ENCODE peak calls at places on chromosomes 3 and 15, in six cellular contexts. One of them, this sample, is unnamed.

GRCh38 chr3:4438296-4438695 is 28.8 kb downstream of the SUMF1 start:
- DNase-seq in NT2/D1: no peak
- DNase-seq in HCT116: no peak
- DNase-seq in HepG2: no peak
- DNase-seq in H1: no peak
- DNase-seq in GM12878: no peak
- DNase-seq in this sample: no peak

GRCh38 chr3:24229468-24230263 is 265.0 kb downstream of the THRB start:
- DNase-seq in NT2/D1: no peak
- DNase-seq in HCT116: no peak
- DNase-seq in HepG2: no peak
- DNase-seq in H1: no peak
- DNase-seq in GM12878: no peak
- DNase-seq in this sample: no peak

GRCh38 chr3:123078101-123078500 is 11.3 kb downstream of the PDIA5 start:
- DNase-seq in NT2/D1: no peak
- DNase-seq in HCT116: no peak
- DNase-seq in HepG2: no peak
- DNase-seq in H1: no peak
- DNase-seq in GM12878: no peak
- DNase-seq in this sample: no peak

GRCh38 chr15:43625086-43625485 is 6.5 kb upstream of the STRC start:
- DNase-seq in NT2/D1: no peak
- DNase-seq in HCT116: no peak
- DNase-seq in HepG2: no peak
- DNase-seq in H1: no peak
- DNase-seq in GM12878: no peak
- DNase-seq in this sample: no peak

GRCh38 chr15:58070801-58071418 is 5.4 kb upstream of the ALDH1A2 start:
- DNase-seq in NT2/D1: peak
- DNase-seq in HCT116: peak
- DNase-seq in HepG2: peak
- DNase-seq in H1: peak
- DNase-seq in GM12878: no peak
- DNase-seq in this sample: peak

GRCh38 chr3:42670670-42671069 is 14.7 kb upstream of the KLHL40 start:
- DNase-seq in NT2/D1: no peak
- DNase-seq in HCT116: no peak
- DNase-seq in HepG2: no peak
- DNase-seq in H1: no peak
- DNase-seq in GM12878: no peak
- DNase-seq in this sample: no peak

GRCh38 chr3:52205727-52206372 is 7.9 kb downstream of the ALAS1 start:
- DNase-seq in NT2/D1: no peak
- DNase-seq in HCT116: no peak
- DNase-seq in HepG2: no peak
- DNase-seq in H1: no peak
- DNase-seq in GM12878: no peak
- DNase-seq in this sample: no peak

GRCh38 chr15:39587910-39588530 is 7.1 kb downstream of the THBS1 start:
- DNase-seq in NT2/D1: no peak
- DNase-seq in HCT116: no peak
- DNase-seq in HepG2: no peak
- DNase-seq in H1: no peak
- DNase-seq in GM12878: no peak
- DNase-seq in this sample: no peak

GRCh38 chr3:129440648-129441190 is 695 bp downstream of the IFT122 start:
- DNase-seq in NT2/D1: no peak
- DNase-seq in HCT116: no peak
- DNase-seq in HepG2: no peak
- DNase-seq in H1: no peak
- DNase-seq in GM12878: no peak
- DNase-seq in this sample: no peak
- TF ChIP-seq ZNF274 in NT2/D1: no peak
- TF ChIP-seq ZNF274 in HCT116: no peak
- TF ChIP-seq ZNF274 in HepG2: no peak
- TF ChIP-seq ZNF274 in H1: no peak
- TF ChIP-seq ZNF274 in GM12878: no peak
- TF ChIP-seq ZNF274 in this sample: no peak

GRCh38 chr3:20905210-20905805 is 719.3 kb upstream of the SGO1 start:
- DNase-seq in NT2/D1: no peak
- DNase-seq in HCT116: no peak
- DNase-seq in HepG2: no peak
- DNase-seq in H1: no peak
- DNase-seq in GM12878: no peak
- DNase-seq in this sample: peak

GRCh38 chr3:20898962-20899361 is 713.0 kb upstream of the SGO1 start:
- DNase-seq in NT2/D1: no peak
- DNase-seq in HCT116: no peak
- DNase-seq in HepG2: no peak
- DNase-seq in H1: no peak
- DNase-seq in GM12878: no peak
- DNase-seq in this sample: no peak

GRCh38 chr3:20904674-20905073 is 718.7 kb upstream of the SGO1 start:
- DNase-seq in NT2/D1: no peak
- DNase-seq in HCT116: no peak
- DNase-seq in HepG2: no peak
- DNase-seq in H1: no peak
- DNase-seq in GM12878: no peak
- DNase-seq in this sample: peak
- TF ChIP-seq ZNF274 in NT2/D1: no peak
- TF ChIP-seq ZNF274 in HCT116: no peak
- TF ChIP-seq ZNF274 in HepG2: no peak
- TF ChIP-seq ZNF274 in H1: no peak
- TF ChIP-seq ZNF274 in GM12878: no peak
- TF ChIP-seq ZNF274 in this sample: no peak

GRCh38 chr3:19229086-19229485 is 80.8 kb downstream of the KCNH8 start:
- DNase-seq in NT2/D1: no peak
- DNase-seq in HCT116: no peak
- DNase-seq in HepG2: no peak
- DNase-seq in H1: no peak
- DNase-seq in GM12878: no peak
- DNase-seq in this sample: no peak

GRCh38 chr3:19221081-19221480 is 72.8 kb downstream of the KCNH8 start:
- DNase-seq in NT2/D1: peak
- DNase-seq in HCT116: no peak
- DNase-seq in HepG2: no peak
- DNase-seq in H1: no peak
- DNase-seq in GM12878: no peak
- DNase-seq in this sample: no peak

GRCh38 chr3:19231792-19232461 is 83.6 kb downstream of the KCNH8 start:
- DNase-seq in NT2/D1: no peak
- DNase-seq in HCT116: no peak
- DNase-seq in HepG2: no peak
- DNase-seq in H1: no peak
- DNase-seq in GM12878: no peak
- DNase-seq in this sample: no peak

DNA sequence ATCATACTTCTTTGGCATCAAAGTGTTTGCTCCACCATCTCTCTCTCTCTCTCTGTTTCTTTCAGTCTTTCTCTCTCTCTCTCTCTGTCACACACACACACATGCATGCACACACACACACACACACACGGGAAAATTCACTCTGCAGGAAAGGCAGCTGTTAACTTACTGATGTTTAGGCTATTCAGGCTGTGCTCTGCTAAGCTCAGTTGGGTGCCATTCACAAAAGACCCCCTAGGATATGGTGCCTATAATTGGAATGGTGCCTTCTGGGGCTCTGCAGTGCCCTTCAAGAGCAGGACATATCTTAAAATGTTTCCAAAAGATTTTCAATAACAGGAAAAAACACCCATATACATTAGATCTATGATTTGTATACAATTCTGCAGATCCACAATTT is 78.2 kb downstream of the KCNH8 start:
- DNase-seq in NT2/D1: no peak
- DNase-seq in HCT116: no peak
- DNase-seq in HepG2: no peak
- DNase-seq in H1: no peak
- DNase-seq in GM12878: no peak
- DNase-seq in this sample: no peak
- TF ChIP-seq ZNF274 in NT2/D1: no peak
- TF ChIP-seq ZNF274 in HCT116: no peak
- TF ChIP-seq ZNF274 in HepG2: no peak
- TF ChIP-seq ZNF274 in H1: no peak
- TF ChIP-seq ZNF274 in GM12878: no peak
- TF ChIP-seq ZNF274 in this sample: no peak

GRCh38 chr3:10142707-10143560 is 1.4 kb downstream of the VHL start:
- DNase-seq in NT2/D1: no peak
- DNase-seq in HCT116: no peak
- DNase-seq in HepG2: no peak
- DNase-seq in H1: no peak
- DNase-seq in GM12878: no peak
- DNase-seq in this sample: peak
- TF ChIP-seq ZNF274 in NT2/D1: no peak
- TF ChIP-seq ZNF274 in HCT116: no peak
- TF ChIP-seq ZNF274 in HepG2: no peak
- TF ChIP-seq ZNF274 in H1: no peak
- TF ChIP-seq ZNF274 in GM12878: no peak
- TF ChIP-seq ZNF274 in this sample: no peak

This sample was measured in K562.